ENCODE peak calls at places on chromosome 21, in ten cellular contexts. T is iris pigment epithelial cell; C is anterior cingulate cortex; R is fibroblast of gingiva; N is ACHN; Z is ELR; J is activated CD4-positive, CD25-positive, alpha-beta regulatory T cell; Y is PC-9; G is activated naive CD8-positive, alpha-beta T cell treated with anti-CD3 and anti-CD28 coated beads, Interleukin-2, amount 50 U/mL, for 24 hours; L is activated T-helper 2 cell treated with anti-CD3 and anti-CD28 coated beads, Interferon-gamma antibody, Interleukin-2, Interleukin-4, amounts not matched to agents 10 μg/mL and 5 μg/mL and 100 μg/mL, durations not matched to agents 14 hours and 24 hours and 36 hours. S is an unnamed sample.

GRCh38 chr21:44892536-44893277 is 19.2 kb upstream of the PTTG1IP start:
- DNase-seq in T (peak), C (no peak), R (peak), N (peak), Z (peak), J (peak), Y (no peak), G (peak), L (peak), S (peak)

GRCh38 chr21:38768385-38769071 is 37.2 kb upstream of the ETS2 start:
- DNase-seq in T (peak), C (no peak), R (peak), N (no peak), Z (peak), J (no peak), Y (no peak), G (peak), L (peak), S (no peak)

GRCh38 chr21:32562426-32562825 is 22.9 kb downstream of the TCP10L start:
- DNase-seq in T (peak), C (no peak), R (peak), N (no peak), Z (peak), J (no peak), Y (no peak), G (peak), L (no peak), S (no peak)

GRCh38 chr21:35508389-35508888 is 459.3 kb upstream of the RUNX1 start:
- DNase-seq in T (peak), C (peak), R (peak), N (peak), Z (peak), J (no peak), Y (peak), G (no peak), L (no peak), S (peak)

GRCh38 chr21:42550817-42551216 is 37.2 kb downstream of the SLC37A1 start:
- DNase-seq in T (no peak), C (no peak), R (no peak), N (no peak), Z (no peak), J (no peak), Y (peak), G (no peak), L (no peak), S (no peak)

GRCh38 chr21:29078884-29079765 is 5.7 kb upstream of the CCT8 start:
- DNase-seq in T (no peak), C (no peak), R (no peak), N (no peak), Z (no peak), J (no peak), Y (no peak), G (peak), L (no peak), S (no peak)

GRCh38 chr21:45152265-45152746 is 77.9 kb downstream of the ADARB1 start:
- DNase-seq in T (no peak), C (no peak), R (no peak), N (no peak), Z (no peak), J (peak), Y (no peak), G (peak), L (peak), S (peak)

GRCh38 chr21:42833439-42833815 is 45.9 kb downstream of the WDR4 start:
- DNase-seq in T (no peak), C (no peak), R (no peak), N (peak), Z (peak), J (no peak), Y (no peak), G (peak), L (peak), S (no peak)

GRCh38 chr21:35138665-35139381 is 89.7 kb upstream of the RUNX1 start:
- DNase-seq in T (peak), C (no peak), R (no peak), N (peak), Z (peak), J (no peak), Y (peak), G (peak), L (peak), S (no peak)

GRCh38 chr21:42160111-42160949 is 58.6 kb upstream of the ABCG1 start:
- DNase-seq in T (no peak), C (no peak), R (no peak), N (no peak), Z (no peak), J (no peak), Y (no peak), G (no peak), L (no peak), S (no peak)